ENCODE peak calls at places on chromosomes 11 and 22, in nine cellular contexts. L is NT2/D1, E is iPS-NIHi11, N is amniotic stem cell, W is adipocyte, B is NCI-H1436, R is globus pallidus, U is brain microvascular endothelial cell, Y is putamen. G is an unnamed sample.

GRCh38 chr11:134074766-134075165 is 5.9 kb downstream of the JAM3 start:
- DNase-seq in B (no peak), Y (no peak), E (no peak), U (no peak), N (no peak), W (no peak), L (no peak), R (no peak), G (no peak)

GRCh38 chr22:47655930-47656329 is 893.5 kb downstream of the TBC1D22A start:
- DNase-seq in Y (no peak), W (no peak), E (no peak), B (no peak), U (no peak), L (no peak), N (no peak), R (no peak), G (no peak)

GRCh38 chr22:43424201-43424600 is 12.4 kb downstream of the MPPED1 start:
- DNase-seq in E (no peak), R (no peak), W (no peak), U (no peak), L (no peak), B (no peak), N (no peak), Y (no peak), G (no peak)

GRCh38 chr22:20433191-20433590 is 4.4 kb downstream of the SCARF2 start:
- DNase-seq in E (no peak), W (no peak), B (no peak), R (no peak), U (no peak), Y (no peak), N (no peak), L (no peak), G (no peak)

GRCh38 chr11:38562562-38562961 is 1964.5 kb upstream of the RAG2 start:
- DNase-seq in N (no peak), W (no peak), Y (no peak), B (no peak), R (no peak), L (no peak), E (no peak), U (no peak), G (no peak)

GRCh38 chr22:31329029-31329428 is 17.1 kb downstream of the PATZ1 start:
- DNase-seq in Y (no peak), B (no peak), L (no peak), R (no peak), E (no peak), W (no peak), N (no peak), U (no peak), G (no peak)

GRCh38 chr11:87317441-87317840 is 279.7 kb downstream of the TMEM135 start:
- DNase-seq in W (no peak), R (no peak), L (no peak), E (no peak), N (no peak), B (no peak), Y (no peak), U (no peak), G (no peak)

GRCh38 chr11:123366924-123367323 is 63.1 kb upstream of the GRAMD1B start:
- DNase-seq in L (no peak), N (no peak), B (no peak), W (no peak), Y (no peak), U (no peak), E (no peak), R (no peak), G (no peak)

GRCh38 chr22:47207387-47207786 is 444.9 kb downstream of the TBC1D22A start:
- DNase-seq in R (no peak), E (no peak), N (no peak), Y (no peak), L (no peak), U (no peak), B (no peak), W (no peak), G (no peak)

GRCh38 chr11:65290448-65291165 is 24.1 kb upstream of the CDC42EP2 start:
- DNase-seq in N (peak; percentile 83), R (peak; percentile 93), B (no peak), L (no peak), E (no peak), U (peak; percentile 98), W (peak; percentile 99), Y (peak; percentile 90), G (peak; percentile 84)